ENCODE peak calls at places on chromosome 6, in seven cellular contexts. One of them, this sample, is unnamed.

GRCh38 chr6:111589366-111589765 is 16.3 kb downstream of the TRAF3IP2 start:
- DNase-seq in lower lobe of right lung: no peak
- DNase-seq in A549: peak; percentile 74
- DNase-seq in lung: no peak
- DNase-seq in testis: no peak
- DNase-seq in hepatocyte: no peak
- DNase-seq in ovary: no peak
- DNase-seq in this sample: peak; percentile 96

GRCh38 chr6:29424575-29424974 is 9.8 kb downstream of the OR12D1 start:
- DNase-seq in lower lobe of right lung: no peak
- DNase-seq in A549: no peak
- DNase-seq in lung: no peak
- DNase-seq in testis: no peak
- DNase-seq in hepatocyte: no peak
- DNase-seq in ovary: no peak
- DNase-seq in this sample: no peak

GRCh38 chr6:21653323-21653722 is 59.8 kb downstream of the SOX4 start:
- DNase-seq in lower lobe of right lung: no peak
- DNase-seq in A549: no peak
- DNase-seq in lung: no peak
- DNase-seq in testis: no peak
- DNase-seq in hepatocyte: no peak
- DNase-seq in ovary: no peak
- DNase-seq in this sample: no peak

GRCh38 chr6:16671302-16672289 is 89.7 kb downstream of the ATXN1 start:
- DNase-seq in lower lobe of right lung: no peak
- DNase-seq in A549: no peak
- DNase-seq in lung: no peak
- DNase-seq in testis: no peak
- DNase-seq in hepatocyte: no peak
- DNase-seq in ovary: no peak
- DNase-seq in this sample: no peak

GRCh38 chr6:53483423-53484353 is 61.2 kb downstream of the GCLC start:
- DNase-seq in lower lobe of right lung: no peak
- DNase-seq in A549: no peak
- DNase-seq in lung: no peak
- DNase-seq in testis: peak; percentile 77
- DNase-seq in hepatocyte: no peak
- DNase-seq in ovary: no peak
- DNase-seq in this sample: peak; percentile 38

GRCh38 chr6:30357678-30358339 is 12.9 kb downstream of the RPP21 start:
- DNase-seq in lower lobe of right lung: no peak
- DNase-seq in A549: peak; percentile 53
- DNase-seq in lung: no peak
- DNase-seq in testis: peak; percentile 73
- DNase-seq in hepatocyte: peak; percentile 80
- DNase-seq in ovary: no peak
- DNase-seq in this sample: peak; percentile 82

GRCh38 chr6:137536104-137536773 is 42.0 kb upstream of the OLIG3 start:
- DNase-seq in lower lobe of right lung: no peak
- DNase-seq in A549: no peak
- DNase-seq in lung: no peak
- DNase-seq in testis: no peak
- DNase-seq in hepatocyte: no peak
- DNase-seq in ovary: no peak
- DNase-seq in this sample: no peak

GRCh38 chr6:52654007-52654406 is 16.9 kb upstream of the TMEM14A start:
- DNase-seq in lower lobe of right lung: no peak
- DNase-seq in A549: no peak
- DNase-seq in lung: no peak
- DNase-seq in testis: no peak
- DNase-seq in hepatocyte: no peak
- DNase-seq in ovary: no peak
- DNase-seq in this sample: no peak

GRCh38 chr6:4352731-4353130 is 217.4 kb upstream of the ECI2 start:
- DNase-seq in lower lobe of right lung: no peak
- DNase-seq in A549: no peak
- DNase-seq in lung: no peak
- DNase-seq in testis: no peak
- DNase-seq in hepatocyte: no peak
- DNase-seq in ovary: no peak
- DNase-seq in this sample: peak; percentile 19

GRCh38 chr6:146962332-146962731 is 241.9 kb upstream of the STXBP5 start:
- DNase-seq in lower lobe of right lung: no peak
- DNase-seq in A549: no peak
- DNase-seq in lung: no peak
- DNase-seq in testis: no peak
- DNase-seq in hepatocyte: no peak
- DNase-seq in ovary: no peak
- DNase-seq in this sample: no peak

GRCh38 chr6:25329982-25330381 is 50.8 kb downstream of the CARMIL1 start:
- DNase-seq in lower lobe of right lung: no peak
- DNase-seq in A549: no peak
- DNase-seq in lung: no peak
- DNase-seq in testis: no peak
- DNase-seq in hepatocyte: no peak
- DNase-seq in ovary: no peak
- DNase-seq in this sample: no peak

GRCh38 chr6:129284225-129284624 is 401.3 kb downstream of the LAMA2 start:
- DNase-seq in lower lobe of right lung: no peak
- DNase-seq in A549: no peak
- DNase-seq in lung: no peak
- DNase-seq in testis: peak; percentile 17
- DNase-seq in hepatocyte: no peak
- DNase-seq in ovary: no peak
- DNase-seq in this sample: no peak

GRCh38 chr6:63804381-63804956 is 168.9 kb downstream of the PHF3 start:
- DNase-seq in lower lobe of right lung: no peak
- DNase-seq in A549: no peak
- DNase-seq in lung: no peak
- DNase-seq in testis: no peak
- DNase-seq in hepatocyte: no peak
- DNase-seq in ovary: no peak
- DNase-seq in this sample: peak; percentile 92

GRCh38 chr6:114195736-114196403 is 147.0 kb downstream of the HS3ST5 start:
- DNase-seq in lower lobe of right lung: no peak
- DNase-seq in A549: no peak
- DNase-seq in lung: no peak
- DNase-seq in testis: no peak
- DNase-seq in hepatocyte: no peak
- DNase-seq in ovary: no peak
- DNase-seq in this sample: no peak

DNA sequence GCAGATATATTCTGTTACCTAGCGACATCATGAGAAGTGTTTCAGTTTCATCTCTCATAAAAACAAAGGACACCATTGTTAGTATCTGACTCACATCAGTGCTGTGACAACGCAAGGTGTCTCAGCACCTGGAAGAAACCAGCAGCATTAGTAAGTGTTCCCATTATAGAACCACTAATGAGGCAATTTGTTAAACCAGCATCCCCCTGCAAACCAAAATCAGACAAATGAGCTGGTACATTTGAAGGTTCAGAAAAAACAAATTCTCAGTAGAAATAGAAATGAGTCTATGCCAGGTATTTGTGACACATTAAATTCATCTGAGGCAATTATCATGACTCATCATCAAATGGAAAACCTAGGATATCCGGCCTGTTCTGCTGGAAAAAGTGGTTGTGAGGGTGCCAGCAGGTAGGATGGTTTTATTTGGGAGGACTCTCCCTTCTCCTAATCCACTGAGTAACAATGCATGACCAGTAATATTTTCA is 151.7 kb downstream of the TMEM200A start:
- DNase-seq in lower lobe of right lung: no peak
- DNase-seq in A549: no peak
- DNase-seq in lung: no peak
- DNase-seq in testis: no peak
- DNase-seq in hepatocyte: no peak
- DNase-seq in ovary: no peak
- DNase-seq in this sample: peak; percentile 46
- H3K27ac ChIP-seq in lower lobe of right lung: no peak overlapping the region
- H3K27ac ChIP-seq in A549: no peak overlapping the region
- H3K27ac ChIP-seq in lung: no peak overlapping the region
- H3K27ac ChIP-seq in testis: no peak overlapping the region
- H3K27ac ChIP-seq in hepatocyte: no peak overlapping the region
- H3K27ac ChIP-seq in ovary: no peak overlapping the region
- H3K27ac ChIP-seq in this sample: no peak overlapping the region

GRCh38 chr6:40387871-40388264 is 199.3 kb downstream of the LRFN2 start:
- DNase-seq in lower lobe of right lung: no peak
- DNase-seq in A549: no peak
- DNase-seq in lung: no peak
- DNase-seq in testis: no peak
- DNase-seq in hepatocyte: no peak
- DNase-seq in ovary: no peak
- DNase-seq in this sample: no peak

GRCh38 chr6:40389176-40389767 is 197.9 kb downstream of the LRFN2 start:
- DNase-seq in lower lobe of right lung: no peak
- DNase-seq in A549: no peak
- DNase-seq in lung: no peak
- DNase-seq in testis: no peak
- DNase-seq in hepatocyte: no peak
- DNase-seq in ovary: no peak
- DNase-seq in this sample: no peak

GRCh38 chr6:40386200-40386599 is 201.0 kb downstream of the LRFN2 start:
- DNase-seq in lower lobe of right lung: no peak
- DNase-seq in A549: no peak
- DNase-seq in lung: no peak
- DNase-seq in testis: no peak
- DNase-seq in hepatocyte: no peak
- DNase-seq in ovary: no peak
- DNase-seq in this sample: no peak

GRCh38 chr6:40390144-40390800 is 196.9 kb downstream of the LRFN2 start:
- DNase-seq in lower lobe of right lung: no peak
- DNase-seq in A549: no peak
- DNase-seq in lung: no peak
- DNase-seq in testis: no peak
- DNase-seq in hepatocyte: no peak
- DNase-seq in ovary: no peak
- DNase-seq in this sample: no peak

DNA sequence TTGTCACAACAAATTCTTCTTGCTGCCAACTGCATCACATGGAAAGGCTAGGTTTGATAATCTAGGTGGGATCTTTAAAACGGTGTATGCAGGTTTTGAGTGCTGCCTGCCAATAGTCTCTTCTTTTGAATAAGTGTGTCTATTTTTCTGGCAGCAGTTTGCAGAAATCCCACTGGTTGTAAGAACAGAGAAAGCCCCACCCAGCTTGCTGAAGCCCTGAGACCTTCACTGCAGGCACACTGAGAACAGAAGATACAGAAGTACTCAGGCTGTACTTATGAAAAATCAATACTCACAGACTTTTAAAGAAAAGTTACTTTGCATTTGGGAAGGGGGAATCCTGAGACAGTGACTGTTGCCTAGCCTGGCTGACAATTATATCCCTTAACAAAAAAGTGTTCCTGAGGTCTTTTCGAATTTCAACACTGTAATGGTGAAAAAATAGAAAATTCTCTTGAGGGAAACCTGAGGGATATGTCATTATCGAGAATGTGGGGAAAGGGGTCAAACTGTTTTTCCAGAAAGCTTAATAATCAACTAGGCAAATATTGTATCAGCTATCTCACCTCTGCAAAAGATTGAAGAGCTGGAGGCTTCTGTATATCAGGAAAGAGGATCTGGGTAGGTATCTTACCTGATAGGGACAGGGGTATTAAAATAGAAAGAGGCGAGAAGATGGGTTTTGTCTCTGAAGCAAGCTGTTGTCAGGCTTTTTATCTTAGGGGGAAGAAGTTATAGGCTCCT is 199.9 kb downstream of the LRFN2 start:
- DNase-seq in lower lobe of right lung: no peak
- DNase-seq in A549: no peak
- DNase-seq in lung: no peak
- DNase-seq in testis: no peak
- DNase-seq in hepatocyte: no peak
- DNase-seq in ovary: no peak
- DNase-seq in this sample: no peak
- H3K27ac ChIP-seq in lower lobe of right lung: no peak overlapping the region
- H3K27ac ChIP-seq in A549: no peak overlapping the region
- H3K27ac ChIP-seq in lung: no peak overlapping the region
- H3K27ac ChIP-seq in testis: no peak overlapping the region
- H3K27ac ChIP-seq in hepatocyte: no peak overlapping the region
- H3K27ac ChIP-seq in ovary: no peak overlapping the region
- H3K27ac ChIP-seq in this sample: no peak overlapping the region

DNA sequence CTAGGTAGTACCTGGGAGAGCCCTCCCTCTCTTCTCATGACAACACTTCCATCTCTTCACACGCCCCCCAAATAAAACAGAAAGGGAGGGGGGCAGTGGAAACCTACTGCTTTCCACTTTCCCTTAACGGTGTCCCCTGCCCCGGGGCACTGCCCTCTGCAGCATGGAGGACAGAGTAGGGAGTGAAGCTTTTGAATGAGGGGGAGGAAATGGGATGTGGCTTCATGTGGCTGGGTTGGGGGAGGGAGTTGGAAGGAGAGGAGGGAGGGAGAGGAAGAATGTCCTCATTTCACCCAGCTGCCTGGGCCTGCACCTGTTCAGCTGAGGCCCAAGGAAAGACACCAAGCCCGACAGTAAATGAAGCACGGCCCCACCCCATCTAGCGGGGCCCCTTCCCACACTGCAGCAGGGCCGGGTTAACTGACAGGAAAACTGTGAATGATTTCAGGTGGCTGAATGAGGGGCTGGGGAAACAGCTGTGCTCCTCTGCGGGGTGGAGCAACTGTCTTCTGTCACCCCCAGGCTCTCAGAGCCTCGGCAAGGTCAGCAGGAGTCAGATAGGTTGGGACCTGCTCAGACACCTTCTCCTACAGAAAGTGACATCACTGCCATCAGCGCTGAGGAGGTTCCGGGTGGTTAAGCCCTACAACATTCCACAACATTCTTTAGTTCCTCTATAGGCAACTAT is 40.0 kb upstream of the TAF8 start:
- DNase-seq in lower lobe of right lung: no peak
- DNase-seq in A549: no peak
- DNase-seq in lung: no peak
- DNase-seq in testis: no peak
- DNase-seq in hepatocyte: no peak
- DNase-seq in ovary: no peak
- DNase-seq in this sample: no peak
- H3K27ac ChIP-seq in lower lobe of right lung: no peak overlapping the region
- H3K27ac ChIP-seq in A549: peak overlapping the region; percentile 63
- H3K27ac ChIP-seq in lung: peak overlapping the region; percentile 11
- H3K27ac ChIP-seq in testis: no peak overlapping the region
- H3K27ac ChIP-seq in hepatocyte: no peak overlapping the region
- H3K27ac ChIP-seq in ovary: no peak overlapping the region
- H3K27ac ChIP-seq in this sample: no peak overlapping the region

DNA sequence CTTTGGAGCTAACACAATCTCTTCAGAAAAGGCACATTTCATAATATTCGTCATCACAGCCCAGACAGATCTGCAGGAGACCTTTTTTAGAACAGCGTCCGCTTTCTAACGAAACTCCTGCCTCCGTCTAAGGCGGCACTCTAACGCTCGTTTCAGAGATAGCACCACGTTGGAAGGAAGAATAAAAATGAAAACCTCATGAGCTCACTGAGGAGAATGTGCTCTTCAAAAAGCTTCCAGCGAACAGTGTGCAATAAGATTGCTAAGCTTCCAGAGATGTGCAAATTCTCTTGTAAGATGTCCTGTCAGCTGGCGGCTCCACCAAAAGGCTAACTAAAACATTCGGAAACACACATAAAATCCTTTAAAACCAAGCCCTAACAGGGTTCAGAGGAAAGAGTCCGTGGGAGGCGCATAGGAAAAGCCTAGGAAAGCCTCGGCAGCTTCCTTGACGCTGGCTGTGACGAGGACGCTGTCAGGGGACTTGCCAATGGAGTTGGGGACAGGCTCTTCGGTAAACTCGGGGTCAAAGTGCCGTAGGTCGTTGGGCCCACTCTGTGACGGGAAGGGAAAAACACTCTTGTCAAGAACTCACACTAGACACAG is 117.6 kb upstream of the SLC2A12 start:
- DNase-seq in lower lobe of right lung: no peak
- DNase-seq in A549: no peak
- DNase-seq in lung: no peak
- DNase-seq in testis: peak; percentile 26
- DNase-seq in hepatocyte: no peak
- DNase-seq in ovary: no peak
- DNase-seq in this sample: peak; percentile 14
- H3K27ac ChIP-seq in lower lobe of right lung: peak overlapping the region; percentile 99
- H3K27ac ChIP-seq in A549: no peak overlapping the region
- H3K27ac ChIP-seq in lung: peak overlapping the region; percentile 74
- H3K27ac ChIP-seq in testis: no peak overlapping the region
- H3K27ac ChIP-seq in hepatocyte: peak overlapping the region; percentile 30
- H3K27ac ChIP-seq in ovary: no peak overlapping the region
- H3K27ac ChIP-seq in this sample: peak overlapping the region; percentile 26

This sample was measured in GM23248.